ENCODE peak calls at places on chromosomes 11 and 22, in ten cellular contexts. C is endothelial cell of umbilical vein, M is IMR-90, R is tibial nerve, L is uterus, F is Peyer's patch, V is stomach, Z is heart left ventricle, D is body of pancreas, N is prostate gland. H is an unnamed sample.

GRCh38 chr11:127182586-127183203 is 182.1 kb upstream of the KIRREL3 start:
- DNase-seq in N (no peak), R (no peak), L (no peak), V (no peak), M (no peak), Z (no peak), D (no peak), F (no peak), C (no peak), H (no peak)

GRCh38 chr11:69094111-69094914 is 45.6 kb downstream of the TPCN2 start:
- DNase-seq in V (no peak), D (no peak), R (no peak), F (no peak), C (no peak), N (no peak), L (no peak), Z (no peak), M (no peak), H (no peak)

GRCh38 chr11:69639843-69640242 is 1.1 kb upstream of the CCND1 start:
- DNase-seq in R (no peak), M (no peak), C (no peak), V (no peak), L (no peak), Z (no peak), D (no peak), F (no peak), N (no peak), H (no peak)

GRCh38 chr11:10400856-10401255 is 54.2 kb upstream of the AMPD3 start:
- DNase-seq in M (peak; percentile 21), L (no peak), Z (no peak), D (no peak), C (peak; percentile 31), N (no peak), V (no peak), R (no peak), F (no peak), H (no peak)

GRCh38 chr11:116910378-116910777 is 73.0 kb upstream of the APOA1 start:
- DNase-seq in M (peak; percentile 48), F (no peak), D (no peak), N (no peak), V (no peak), Z (no peak), R (no peak), C (no peak), L (no peak), H (no peak)

GRCh38 chr11:28903716-28904115 is 795.5 kb downstream of the METTL15 start:
- DNase-seq in R (no peak), L (no peak), V (no peak), Z (no peak), M (peak; percentile 3), C (peak; percentile 26), N (no peak), D (no peak), F (no peak), H (no peak)

GRCh38 chr22:23363683-23364082 is 183.4 kb downstream of the BCR start:
- DNase-seq in V (no peak), L (no peak), D (no peak), N (no peak), R (no peak), M (no peak), F (no peak), Z (no peak), C (no peak), H (no peak)

GRCh38 chr11:2449548-2450320 is 4.9 kb downstream of the KCNQ1 start:
- DNase-seq in N (no peak), L (no peak), M (no peak), C (no peak), D (no peak), R (no peak), F (peak; percentile 38), Z (no peak), V (no peak), H (no peak)

GRCh38 chr11:10307411-10308207 is 2.7 kb downstream of the ADM start:
- DNase-seq in R (peak; percentile 67), F (peak; percentile 89), M (peak; percentile 94), V (peak; percentile 86), C (peak; percentile 96), N (peak; percentile 75), D (peak; percentile 83), L (peak; percentile 90), Z (peak; percentile 88), H (peak; percentile 97)

GRCh38 chr11:132142554-132142953 is 772.1 kb downstream of the NTM start:
- DNase-seq in V (no peak), F (no peak), C (no peak), D (no peak), M (no peak), N (no peak), R (no peak), L (no peak), Z (no peak), H (no peak)

DNA sequence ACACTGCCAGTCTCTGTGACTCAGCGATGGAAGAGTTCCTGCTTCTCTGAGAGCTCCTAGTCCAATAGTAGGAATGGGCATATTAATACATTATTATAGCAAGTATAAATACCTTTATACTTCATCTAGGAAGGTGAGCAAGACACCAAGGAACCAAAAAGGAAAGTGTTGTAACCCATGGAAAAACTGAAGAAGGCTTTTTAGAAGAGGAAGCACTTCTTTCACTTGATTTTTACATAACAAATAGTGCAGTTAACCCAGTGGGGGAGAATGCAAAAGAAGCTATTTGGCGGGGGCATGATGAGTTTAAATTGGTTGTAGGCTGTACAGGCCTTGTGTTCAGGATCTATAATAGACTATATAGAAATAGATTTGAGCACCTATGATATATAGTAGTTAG is 31.2 kb upstream of the C11orf87 start:
- DNase-seq in L (no peak), V (no peak), Z (no peak), D (no peak), F (no peak), N (no peak), R (no peak), C (no peak), M (no peak), H (no peak)
- H3K4me3 ChIP-seq in L (no peak overlapping the region), V (no peak overlapping the region), Z (no peak overlapping the region), D (no peak overlapping the region), F (no peak overlapping the region), N (no peak overlapping the region), R (no peak overlapping the region), C (no peak overlapping the region), M (no peak overlapping the region), H (no peak overlapping the region)

GRCh38 chr11:130828741-130829140 is 87.5 kb downstream of the SNX19 start:
- DNase-seq in R (no peak), Z (peak; percentile 53), N (no peak), V (no peak), F (no peak), D (no peak), C (no peak), L (no peak), M (no peak), H (no peak)

GRCh38 chr11:130829801-130830562 is 86.3 kb downstream of the SNX19 start:
- DNase-seq in L (peak; percentile 53), Z (peak; percentile 60), V (no peak), R (peak; percentile 41), M (no peak), F (no peak), C (no peak), N (no peak), D (no peak), H (no peak)

GRCh38 chr11:130827697-130828377 is 88.4 kb downstream of the SNX19 start:
- DNase-seq in N (no peak), R (peak; percentile 38), L (peak; percentile 36), V (peak; percentile 74), F (no peak), C (peak; percentile 65), M (peak; percentile 82), Z (peak; percentile 86), D (peak; percentile 60), H (peak; percentile 89)

GRCh38 chr11:130825621-130826020 is 90.7 kb downstream of the SNX19 start:
- DNase-seq in C (no peak), N (no peak), M (peak; percentile 25), F (no peak), Z (no peak), D (no peak), L (no peak), R (no peak), V (no peak), H (no peak)

DNA sequence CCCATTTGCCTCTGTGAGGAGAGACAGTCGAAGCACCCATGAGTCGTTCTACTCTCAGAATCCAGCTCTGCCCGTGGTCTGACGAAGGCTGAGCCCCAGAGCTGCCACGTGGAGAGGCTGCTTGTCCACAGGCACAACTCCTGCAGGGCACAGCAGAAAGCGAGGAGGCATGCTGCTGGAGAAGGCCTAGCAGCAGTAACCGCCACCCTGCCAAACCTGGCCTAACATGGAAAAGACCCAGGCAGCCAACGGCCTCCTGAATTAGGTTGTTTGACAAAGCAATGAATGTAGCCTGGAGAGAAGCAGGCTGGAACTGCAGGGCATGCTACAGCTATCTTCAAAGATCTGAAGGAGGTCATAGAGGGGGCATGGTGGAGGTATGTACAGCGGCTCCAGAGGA is 89.7 kb downstream of the SNX19 start:
- DNase-seq in L (no peak), N (no peak), C (no peak), R (no peak), Z (no peak), D (no peak), M (no peak), V (no peak), F (no peak), H (no peak)
- TF ChIP-seq POLR2A in L (no peak), N (no peak), C (no peak), R (no peak), Z (no peak), D (no peak), M (no peak), V (no peak), F (no peak), H (no peak)

GRCh38 chr11:102416974-102417373 is 35.6 kb downstream of the TMEM123 start:
- DNase-seq in L (no peak), D (no peak), R (no peak), C (no peak), V (no peak), M (no peak), Z (no peak), F (no peak), N (no peak), H (no peak)
- H3K4me3 ChIP-seq in L (no peak overlapping the region), D (no peak overlapping the region), R (no peak overlapping the region), C (no peak overlapping the region), V (no peak overlapping the region), M (no peak overlapping the region), Z (no peak overlapping the region), F (no peak overlapping the region), N (no peak overlapping the region), H (no peak overlapping the region)

GRCh38 chr11:86673055-86673843 is 833 bp upstream of the ME3 start:
- DNase-seq in V (no peak), N (no peak), L (no peak), C (no peak), R (no peak), D (no peak), F (no peak), M (no peak), Z (no peak), H (no peak)

GRCh38 chr11:86669424-86669823 is 3.0 kb downstream of the ME3 start:
- DNase-seq in D (no peak), L (no peak), C (no peak), R (no peak), F (no peak), V (no peak), M (no peak), Z (no peak), N (no peak), H (no peak)

GRCh38 chr11:86672007-86672621 is at the start of gene ME3:
- DNase-seq in C (peak; percentile 80), R (peak; percentile 23), F (peak; percentile 85), L (peak; percentile 66), N (peak; percentile 55), Z (peak; percentile 74), D (peak; percentile 76), M (peak; percentile 44), V (peak; percentile 74), H (peak; percentile 93)

GRCh38 chr11:86670179-86670578 is 2.2 kb downstream of the ME3 start:
- DNase-seq in C (no peak), R (no peak), M (peak; percentile 43), V (no peak), Z (no peak), L (no peak), D (no peak), N (no peak), F (no peak), H (no peak)

GRCh38 chr11:86671386-86672006 is 920 bp downstream of the ME3 start:
- DNase-seq in F (peak; percentile 78), C (peak; percentile 45), M (no peak), R (peak; percentile 37), Z (peak; percentile 87), V (peak; percentile 56), L (peak; percentile 85), D (peak; percentile 64), N (peak; percentile 87), H (peak; percentile 96)
- TF ChIP-seq POLR2A in F (peak; percentile 21), C (no peak), M (no peak), R (no peak), Z (peak; percentile 43), V (no peak), L (no peak), D (no peak), N (peak; percentile 43), H (no peak)